ENCODE peak calls at places on chromosome 15, in seven cellular contexts. E, V, M, J, U, B and K are unnamed samples.

GRCh38 chr15:43249699-43250203 is 17.0 kb downstream of the TGM5 start:
- DNase-seq in M (peak), B (peak), J (no peak), E (peak), U (no peak), V (no peak), K (peak)

GRCh38 chr15:78767331-78767951 is 43.8 kb downstream of the ADAMTS7 start:
- DNase-seq in B (no peak), E (no peak), U (no peak), J (peak), V (no peak), M (no peak), K (no peak)

GRCh38 chr15:101567089-101567488 is 77.6 kb upstream of the PCSK6 start:
- DNase-seq in J (no peak), B (no peak), V (peak), U (no peak), E (no peak), M (no peak), K (no peak)

GRCh38 chr15:31455499-31455898 is 128.9 kb downstream of the KLF13 start:
- DNase-seq in U (no peak), M (no peak), B (no peak), J (no peak), E (no peak), V (no peak), K (no peak)

GRCh38 chr15:92399271-92399670 is 5.6 kb downstream of the ST8SIA2 start:
- DNase-seq in U (no peak), M (no peak), J (no peak), B (no peak), V (no peak), E (no peak), K (no peak)

GRCh38 chr15:42679285-42680141 is 57.4 kb downstream of the CDAN1 start:
- DNase-seq in V (no peak), M (peak), B (no peak), J (no peak), U (no peak), E (peak), K (no peak)

GRCh38 chr15:30921781-30922371 is 18.2 kb downstream of the FAN1 start:
- DNase-seq in V (peak), M (no peak), U (no peak), E (no peak), J (no peak), B (peak), K (no peak)

GRCh38 chr15:46151786-46152185 is 517.0 kb downstream of the SQOR start:
- DNase-seq in V (no peak), M (no peak), B (no peak), U (no peak), J (no peak), E (no peak), K (no peak)

GRCh38 chr15:25852696-25853524 is 10.2 kb downstream of the ATP10A start:
- DNase-seq in E (no peak), U (no peak), M (no peak), V (no peak), J (no peak), B (peak), K (no peak)

GRCh38 chr15:92463826-92464225 is 70.1 kb downstream of the ST8SIA2 start:
- DNase-seq in B (no peak), E (no peak), J (no peak), U (no peak), V (no peak), M (no peak), K (no peak)

GRCh38 chr15:64521726-64522164 is 61.4 kb downstream of the ZNF609 start:
- DNase-seq in U (no peak), J (no peak), M (peak), V (peak), E (peak), B (peak), K (peak)

GRCh38 chr15:50181983-50182232 is at the start of gene SLC27A2:
- DNase-seq in B (peak), E (no peak), U (no peak), J (peak), V (peak), M (no peak), K (peak)

GRCh38 chr15:94205366-94205765 is 26.0 kb upstream of the MCTP2 start:
- DNase-seq in M (no peak), V (no peak), J (no peak), E (no peak), U (peak), B (no peak), K (peak)

GRCh38 chr15:71658036-71658435 is 152.3 kb upstream of the NR2E3 start:
- DNase-seq in V (no peak), B (no peak), M (no peak), E (no peak), U (no peak), J (no peak), K (no peak)

GRCh38 chr15:89201465-89202005 is 19.8 kb downstream of the RLBP1 start:
- DNase-seq in M (no peak), U (no peak), B (no peak), E (no peak), J (no peak), V (no peak), K (no peak)

GRCh38 chr15:60787737-60788513 is 309.0 kb upstream of the ICE2 start:
- DNase-seq in E (no peak), U (no peak), J (no peak), M (no peak), V (no peak), B (no peak), K (peak)

GRCh38 chr15:77608774-77609173 is 23.9 kb downstream of the LINGO1 start:
- DNase-seq in V (no peak), J (no peak), M (no peak), E (no peak), U (no peak), B (no peak), K (no peak)

GRCh38 chr15:92608866-92609700 is 46.5 kb downstream of the FAM174B start:
- DNase-seq in V (no peak), J (no peak), M (no peak), U (no peak), E (no peak), B (no peak), K (no peak)

GRCh38 chr15:52804526-52805081 is 14.5 kb upstream of the ONECUT1 start:
- DNase-seq in V (no peak), J (no peak), B (no peak), E (no peak), M (no peak), U (no peak), K (no peak)

GRCh38 chr15:25684521-25685215 is 178.5 kb downstream of the ATP10A start:
- DNase-seq in U (no peak), J (no peak), V (no peak), M (no peak), E (peak), B (peak), K (peak)

GRCh38 chr15:38589502-38589901 is 24.9 kb upstream of the RASGRP1 start:
- DNase-seq in B (peak), U (no peak), M (peak), V (no peak), J (no peak), E (peak), K (peak)

GRCh38 chr15:51876169-51876568 is 46.7 kb downstream of the TMOD3 start:
- DNase-seq in M (peak), V (no peak), U (no peak), J (no peak), E (peak), B (no peak), K (no peak)

GRCh38 chr15:39261397-39261796 is 319.5 kb upstream of the THBS1 start:
- DNase-seq in M (no peak), U (no peak), V (no peak), J (no peak), B (no peak), E (no peak), K (no peak)

GRCh38 chr15:100394726-100395125 is 53.0 kb upstream of the ADAMTS17 start:
- DNase-seq in B (no peak), M (no peak), U (no peak), J (no peak), E (no peak), V (no peak), K (no peak)

GRCh38 chr15:34665498-34666116 is 82.2 kb upstream of the GOLGA8B start:
- DNase-seq in J (no peak), E (no peak), U (no peak), M (no peak), B (no peak), V (no peak), K (no peak)

GRCh38 chr15:99763827-99764226 is 30.6 kb upstream of the LYSMD4 start:
- DNase-seq in B (no peak), V (no peak), E (no peak), U (no peak), M (no peak), J (no peak), K (no peak)

GRCh38 chr15:41971089-41971892 is 1.1 kb downstream of the EHD4 start:
- DNase-seq in M (peak), V (peak), E (peak), J (peak), B (peak), U (no peak), K (peak)

GRCh38 chr15:88605507-88606436 is 15.4 kb upstream of the AEN start:
- DNase-seq in E (no peak), U (no peak), M (peak), B (no peak), J (no peak), V (peak), K (peak)

GRCh38 chr15:85033148-85033547 is 51.5 kb downstream of the PDE8A start:
- DNase-seq in M (no peak), B (no peak), E (no peak), V (no peak), J (no peak), U (no peak), K (no peak)
- H3K4me3 ChIP-seq in M (no peak), B (no peak), E (no peak), V (no peak), J (peak), U (no peak), K (no peak)

DNA sequence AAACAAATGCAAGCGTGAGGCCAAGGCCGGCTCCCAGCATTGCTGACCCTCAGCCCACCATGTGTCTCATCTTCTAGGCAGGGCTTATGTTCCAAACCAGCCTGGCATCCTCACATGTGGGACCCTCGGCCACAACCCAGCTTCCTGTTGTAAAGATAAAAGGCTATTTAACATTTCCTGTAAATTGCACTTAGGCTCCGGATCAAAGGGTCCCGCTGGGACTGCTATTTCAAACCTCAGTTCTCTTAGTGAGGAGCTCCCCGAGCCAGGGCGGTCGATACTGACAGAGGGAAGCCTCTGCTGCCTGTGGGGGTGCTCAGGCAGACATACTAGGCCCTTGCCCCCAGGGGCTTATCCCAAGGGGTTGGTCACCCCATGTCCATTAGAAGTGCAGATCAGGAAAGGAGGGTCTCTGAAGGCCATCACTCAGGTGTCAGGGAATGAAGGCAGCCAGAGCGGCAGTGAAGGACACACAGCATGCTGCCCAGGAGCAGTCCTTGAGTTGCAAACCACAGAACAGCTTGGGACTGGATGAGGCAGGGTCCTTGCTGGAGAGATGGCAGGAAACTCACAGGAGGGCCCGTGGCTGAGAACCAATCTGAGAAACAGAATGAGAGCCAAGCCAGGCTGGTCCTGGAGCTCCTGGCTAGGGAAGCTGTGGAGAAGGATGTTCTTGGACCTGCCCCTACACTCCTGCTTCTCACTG is 239.9 kb downstream of the TLE3 start:
- DNase-seq in J (no peak), V (no peak), M (no peak), B (no peak), E (no peak), U (no peak), K (no peak)
- H3K4me3 ChIP-seq in J (no peak), V (no peak), M (no peak), B (no peak), E (no peak), U (peak), K (no peak)

DNA sequence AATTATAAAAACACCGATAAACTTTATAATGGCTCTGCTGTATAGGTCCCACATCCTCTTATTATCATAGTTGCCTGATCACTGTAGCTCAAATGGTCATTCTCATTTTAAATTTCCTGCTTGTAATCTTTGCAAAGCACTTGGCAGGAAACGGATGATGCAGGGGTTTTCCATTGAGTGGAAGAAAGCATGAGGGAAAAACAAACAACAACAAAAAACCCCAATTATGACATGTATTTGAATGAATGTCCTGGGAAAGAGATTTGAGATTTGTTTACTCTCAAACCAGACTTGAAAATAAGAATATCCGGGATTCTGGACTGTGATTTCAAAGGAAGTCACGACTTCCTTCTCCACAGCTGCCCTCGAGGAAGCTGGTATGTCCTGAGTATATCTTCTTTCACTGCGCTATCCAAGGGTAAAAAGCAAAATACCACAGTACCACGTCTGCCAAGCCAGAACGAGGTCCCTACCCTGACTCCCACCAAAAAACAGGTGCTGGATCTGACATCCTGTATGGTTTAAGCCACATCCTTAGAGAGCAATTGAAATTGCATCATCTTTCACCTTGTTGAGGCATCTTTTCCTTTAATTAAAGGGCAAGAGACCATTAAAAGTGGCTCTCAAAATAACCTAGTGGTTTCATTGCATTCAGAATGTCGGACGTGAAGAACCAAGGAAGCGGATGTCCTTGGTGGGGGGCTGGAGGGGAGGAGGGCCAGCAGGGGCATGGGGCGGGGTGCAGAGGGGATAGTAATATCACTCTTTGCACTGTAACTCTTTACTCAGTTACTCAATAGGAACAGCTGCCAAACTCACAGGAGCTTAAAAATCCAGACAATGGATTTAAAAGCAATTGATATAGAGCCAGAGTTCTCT is 13.5 kb upstream of the TIPIN start:
- DNase-seq in V (no peak), U (no peak), J (no peak), M (no peak), B (peak), E (peak), K (peak)
- H3K4me3 ChIP-seq in V (peak), U (no peak), J (peak), M (no peak), B (peak), E (peak), K (peak)

GRCh38 chr15:84821501-84822021 is 4.4 kb downstream of the ALPK3 start:
- DNase-seq in B (peak), J (no peak), V (no peak), M (no peak), E (no peak), U (no peak), K (peak)

GRCh38 chr15:84819791-84820190 is 2.6 kb downstream of the ALPK3 start:
- DNase-seq in J (no peak), U (no peak), E (no peak), B (no peak), M (no peak), V (no peak), K (no peak)

GRCh38 chr15:84817461-84818081 is 415 bp downstream of the ALPK3 start:
- DNase-seq in M (no peak), B (no peak), E (no peak), V (no peak), U (no peak), J (no peak), K (no peak)

GRCh38 chr15:84818221-84819131 is 1.3 kb downstream of the ALPK3 start:
- DNase-seq in U (no peak), B (peak), M (no peak), V (no peak), E (peak), J (no peak), K (peak)

GRCh38 chr15:84819291-84819768 is 2.2 kb downstream of the ALPK3 start:
- DNase-seq in B (no peak), J (no peak), E (no peak), V (peak), M (no peak), U (no peak), K (no peak)
- H3K4me3 ChIP-seq in B (no peak), J (no peak), E (no peak), V (peak), M (no peak), U (no peak), K (no peak)

GRCh38 chr15:55869660-55870059 is 123.8 kb downstream of the NEDD4 start:
- DNase-seq in E (no peak), U (no peak), V (no peak), M (no peak), B (no peak), J (no peak), K (no peak)
- H3K4me3 ChIP-seq in E (no peak), U (no peak), V (no peak), M (no peak), B (no peak), J (no peak), K (no peak)

DNA sequence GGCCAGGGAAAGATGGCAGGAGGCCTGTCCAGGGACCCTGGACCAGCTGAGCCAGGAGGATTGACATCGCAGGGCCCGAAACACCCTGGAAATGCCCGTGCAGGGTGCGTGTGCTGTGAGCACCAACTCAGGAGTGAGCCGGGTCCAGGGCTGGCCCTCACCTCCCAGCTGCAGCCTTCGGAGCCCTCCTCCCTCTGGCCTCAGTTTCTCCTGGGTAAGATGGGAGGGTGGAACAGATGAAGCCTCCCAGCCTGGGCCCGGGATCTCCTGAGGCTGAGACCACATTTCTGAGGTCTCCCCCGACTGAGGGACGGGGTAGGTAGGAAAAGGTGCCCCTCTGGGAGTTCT is 5.3 kb upstream of the CALML4 start:
- DNase-seq in J (no peak), M (no peak), E (no peak), B (no peak), U (no peak), V (peak), K (no peak)
- H3K4me3 ChIP-seq in J (no peak), M (no peak), E (no peak), B (no peak), U (no peak), V (peak), K (no peak)

DNA sequence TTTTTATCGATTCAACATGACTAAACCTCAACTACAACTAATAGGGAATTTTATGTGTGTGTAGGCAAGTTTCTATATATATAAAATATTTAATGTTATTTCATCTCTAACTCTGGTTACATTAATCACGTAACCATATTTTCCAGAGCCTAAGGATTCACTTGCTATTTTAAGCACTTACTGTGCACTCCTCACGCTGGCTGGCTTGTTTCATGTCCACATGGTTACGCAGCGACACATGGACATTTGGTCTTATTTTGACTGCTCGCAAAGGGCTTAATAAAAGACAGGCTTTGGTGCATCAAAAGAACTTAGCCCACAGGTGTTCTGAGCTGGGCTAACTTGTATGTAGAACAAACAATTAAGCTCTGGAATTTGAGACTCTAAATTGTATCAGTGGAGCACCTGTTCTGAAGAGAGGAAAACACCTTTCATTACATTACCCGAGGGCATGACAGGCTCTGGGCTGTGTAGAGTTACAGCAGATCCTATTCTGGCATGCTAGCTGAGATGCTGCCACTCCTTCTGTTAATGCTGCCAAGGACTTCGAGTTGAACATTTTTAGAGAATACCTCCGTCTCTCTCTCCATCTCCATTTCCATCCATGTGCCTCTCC is 130.0 kb upstream of the NR2F2 start:
- DNase-seq in U (no peak), B (no peak), M (no peak), E (no peak), J (no peak), V (no peak), K (no peak)
- H3K4me3 ChIP-seq in U (no peak), B (no peak), M (no peak), E (no peak), J (no peak), V (no peak), K (no peak)